ENCODE peak calls at places on chromosomes 11 and 22, in eight cellular contexts. A is neural progenitor cell, D is epithelial cell of esophagus, H is heart right ventricle, Z is ovary, W is Calu3, Q is GM12865, M is progenitor cell of endocrine pancreas. F is an unnamed sample.

GRCh38 chr11:27161071-27161470 is 120.5 kb downstream of the BBOX1 start:
- DNase-seq in A (no peak), D (peak; percentile 34), H (no peak), Z (no peak), W (no peak), Q (no peak), M (no peak), F (no peak)

GRCh38 chr11:103384652-103385051 is 275.4 kb downstream of the DYNC2H1 start:
- DNase-seq in A (no peak), D (no peak), H (no peak), Z (no peak), W (no peak), Q (no peak), M (no peak), F (no peak)

GRCh38 chr11:114182471-114182968 is 113.7 kb upstream of the NNMT start:
- DNase-seq in A (no peak), D (no peak), H (no peak), Z (no peak), W (no peak), Q (no peak), M (no peak), F (no peak)

GRCh38 chr22:33472462-33473344 is 414.5 kb upstream of the SYN3 start:
- DNase-seq in A (no peak), D (no peak), H (no peak), Z (no peak), W (no peak), Q (peak; percentile 87), M (no peak), F (no peak)

GRCh38 chr11:63802637-63803414 is 10.4 kb upstream of the SPINDOC start:
- DNase-seq in A (no peak), D (peak; percentile 90), H (no peak), Z (no peak), W (no peak), Q (peak; percentile 20), M (no peak), F (no peak)

GRCh38 chr11:8989411-8989810 is 14.4 kb downstream of the NRIP3 start:
- DNase-seq in A (no peak), D (peak; percentile 17), H (no peak), Z (no peak), W (no peak), Q (no peak), M (no peak), F (no peak)

GRCh38 chr11:22730319-22730718 is 63.9 kb downstream of the GAS2 start:
- DNase-seq in A (peak; percentile 11), D (peak; percentile 49), H (no peak), Z (no peak), W (peak; percentile 14), Q (peak; percentile 35), M (no peak), F (no peak)

GRCh38 chr11:69922015-69922595 is 102.9 kb upstream of the FGF3 start:
- DNase-seq in A (no peak), D (no peak), H (peak; percentile 48), Z (no peak), W (no peak), Q (no peak), M (no peak), F (peak; percentile 64)

GRCh38 chr11:92753161-92753560 is 216.3 kb upstream of the MTNR1B start:
- DNase-seq in A (no peak), D (no peak), H (no peak), Z (no peak), W (no peak), Q (no peak), M (no peak), F (no peak)

GRCh38 chr11:44351006-44351660 is 41.2 kb upstream of the ALX4 start:
- DNase-seq in A (no peak), D (no peak), H (no peak), Z (no peak), W (no peak), Q (peak; percentile 55), M (no peak), F (no peak)

GRCh38 chr11:60127311-60127811 is 38.9 kb downstream of the MS4A2 start:
- DNase-seq in A (no peak), D (peak; percentile 66), H (no peak), Z (no peak), W (peak; percentile 71), Q (no peak), M (no peak), F (no peak)

GRCh38 chr11:60131943-60132342 is 43.5 kb downstream of the MS4A2 start:
- DNase-seq in A (no peak), D (no peak), H (no peak), Z (no peak), W (no peak), Q (no peak), M (no peak), F (no peak)

GRCh38 chr11:60128376-60128775 is 39.9 kb downstream of the MS4A2 start:
- DNase-seq in A (no peak), D (no peak), H (no peak), Z (no peak), W (no peak), Q (no peak), M (no peak), F (no peak)

GRCh38 chr11:60129853-60130252 is 41.4 kb downstream of the MS4A2 start:
- DNase-seq in A (no peak), D (no peak), H (no peak), Z (no peak), W (no peak), Q (no peak), M (no peak), F (no peak)

DNA sequence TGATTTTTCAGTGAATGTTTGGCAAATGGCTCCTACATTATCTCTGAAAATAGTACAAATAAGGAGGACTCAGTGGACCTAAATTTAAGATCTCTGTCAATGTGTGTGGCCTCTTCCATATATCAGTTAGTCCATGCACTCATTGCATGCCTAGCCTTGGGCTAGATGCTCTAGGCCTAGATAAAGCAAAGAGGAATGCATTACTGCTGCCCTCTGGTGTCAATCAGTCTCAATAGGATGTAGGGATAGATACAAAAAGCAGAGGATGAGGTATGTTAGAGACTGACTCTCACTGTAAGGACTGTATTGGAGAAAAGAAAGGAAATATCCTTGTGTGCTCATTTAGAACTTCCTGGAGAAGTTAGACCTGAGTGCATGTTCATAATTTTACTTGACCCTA is 42.0 kb downstream of the MS4A2 start:
- DNase-seq in A (peak; percentile 69), D (peak; percentile 56), H (no peak), Z (no peak), W (peak; percentile 59), Q (peak; percentile 41), M (no peak), F (no peak)
- TF ChIP-seq CTCF in A (peak; percentile 57), D (peak; percentile 32), H (no peak), Z (no peak), W (peak; percentile 50), Q (no peak), M (peak; percentile 43), F (no peak)

DNA sequence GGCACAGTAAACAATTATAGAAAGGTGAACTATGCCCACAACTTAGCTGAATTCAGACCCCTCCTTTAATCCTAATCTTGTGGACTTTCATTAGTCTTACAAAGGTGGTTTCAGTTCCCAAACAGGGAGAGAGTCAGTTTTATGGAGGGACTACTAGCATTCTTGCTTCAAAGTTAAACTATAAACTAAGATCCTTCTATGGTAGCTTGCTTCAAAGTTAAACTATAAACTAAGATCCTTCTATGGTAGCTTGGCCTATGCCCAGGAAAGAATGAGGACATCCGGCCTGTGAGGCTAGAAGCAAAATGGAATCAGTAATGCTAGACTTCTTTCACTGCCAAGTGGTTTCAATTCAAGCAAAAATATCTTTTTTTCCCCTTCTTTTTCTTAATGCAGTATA is 84.7 kb downstream of the AASDHPPT start:
- DNase-seq in A (no peak), D (no peak), H (no peak), Z (no peak), W (no peak), Q (no peak), M (no peak), F (no peak)
- TF ChIP-seq CTCF in A (no peak), D (no peak), H (no peak), Z (no peak), W (no peak), Q (no peak), M (no peak), F (no peak)

DNA sequence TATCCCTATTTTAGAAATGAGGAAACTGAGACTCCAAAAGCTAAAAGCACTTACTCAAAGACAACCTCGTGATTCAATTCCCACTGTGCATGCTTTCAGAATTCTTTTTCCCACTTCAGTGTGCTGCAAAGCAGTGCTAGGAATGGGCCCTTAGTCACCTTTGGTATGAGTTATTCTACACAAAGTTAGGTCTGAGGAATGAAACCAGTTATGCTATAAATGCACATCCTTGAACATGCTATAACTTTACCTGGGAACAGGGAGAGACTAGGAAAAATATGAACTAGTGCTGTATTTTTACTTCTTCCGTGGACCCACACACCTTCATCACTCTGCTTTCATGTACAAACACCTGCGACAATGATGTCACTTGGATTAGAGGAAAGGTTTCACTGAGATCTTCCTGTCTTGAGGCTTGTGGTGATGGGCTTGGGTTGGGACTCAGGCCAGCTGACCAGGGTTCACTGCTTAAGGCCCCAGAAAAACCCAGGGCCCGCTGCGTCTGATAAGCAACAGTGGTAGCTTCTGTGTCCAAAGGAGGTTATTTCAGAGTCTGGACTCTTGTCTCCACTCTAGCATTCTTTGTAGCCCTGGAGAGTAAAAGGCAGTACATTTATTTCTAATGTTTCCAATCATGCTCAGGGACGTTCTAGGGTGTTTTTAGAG is 81.6 kb downstream of the ZC3H12C start:
- DNase-seq in A (no peak), D (peak; percentile 45), H (no peak), Z (no peak), W (no peak), Q (no peak), M (no peak), F (no peak)
- TF ChIP-seq CTCF in A (no peak), D (no peak), H (no peak), Z (no peak), W (no peak), Q (no peak), M (no peak), F (no peak)

DNA sequence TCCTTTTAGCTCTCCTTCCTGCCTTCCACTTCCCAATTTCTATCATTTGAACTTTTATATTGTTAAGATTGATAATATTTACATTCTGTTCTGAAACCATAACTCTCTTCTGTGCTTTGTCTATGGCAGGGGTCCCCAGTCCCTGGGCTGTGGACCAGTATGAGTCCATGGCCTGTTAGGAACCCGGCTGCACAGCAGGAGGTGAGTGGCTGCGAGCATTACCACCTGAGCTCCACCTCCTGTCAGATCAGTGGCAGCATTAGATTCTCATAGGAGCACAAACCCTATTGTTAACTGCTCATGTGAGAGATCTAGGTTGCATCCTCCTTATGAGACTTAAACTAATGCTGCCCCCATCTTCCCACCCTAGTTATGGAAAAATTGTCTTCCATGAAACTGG is 48.4 kb upstream of the HEPHL1 start:
- DNase-seq in A (no peak), D (no peak), H (no peak), Z (no peak), W (no peak), Q (no peak), M (no peak), F (no peak)
- TF ChIP-seq CTCF in A (no peak), D (no peak), H (no peak), Z (no peak), W (no peak), Q (no peak), M (no peak), F (no peak)

DNA sequence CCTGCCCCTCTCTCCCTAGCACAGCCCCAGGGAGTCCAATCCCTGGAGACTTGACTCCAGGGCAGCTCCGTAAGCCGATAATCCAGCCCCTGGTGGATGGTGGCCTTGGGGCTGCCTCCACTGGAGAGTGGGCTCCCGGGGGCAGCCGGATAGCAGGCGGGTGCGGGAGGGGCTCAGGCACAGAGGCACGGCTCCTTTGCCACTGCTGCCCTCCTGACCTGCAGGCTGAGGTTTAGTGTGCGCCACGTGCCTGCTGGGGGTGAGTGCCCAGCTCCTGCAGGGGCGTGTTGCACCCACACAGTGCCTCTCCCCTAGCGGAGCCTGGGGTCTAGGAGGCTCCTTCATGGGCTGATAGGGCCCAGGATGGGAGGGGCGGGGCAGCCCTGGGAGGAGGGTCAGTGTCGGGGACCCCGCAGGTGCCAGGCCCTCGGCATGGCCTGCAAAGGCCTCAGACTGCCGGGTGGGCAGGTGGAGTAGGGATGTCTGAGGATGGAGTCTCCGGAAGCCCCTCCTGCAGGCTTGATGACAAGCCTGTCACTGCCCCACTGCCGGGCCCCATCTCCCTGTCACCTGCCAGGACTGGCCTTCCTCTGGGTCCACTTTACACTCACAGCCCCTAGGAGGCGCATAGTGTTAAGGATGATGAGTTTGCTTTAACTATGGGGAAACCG is 5.6 kb downstream of the DUSP8 start:
- DNase-seq in A (no peak), D (no peak), H (no peak), Z (no peak), W (no peak), Q (no peak), M (no peak), F (no peak)
- TF ChIP-seq CTCF in A (peak; percentile 32), D (no peak), H (no peak), Z (no peak), W (no peak), Q (peak; percentile 7), M (no peak), F (no peak)